ENCODE peak calls at places on chromosome X, in six cellular contexts. M is left ventricle myocardium inferior, Y is fibroblast of mammary gland, J is adipocyte, L is NCI-H510A treated with DMSO at 0.1 percent for 48 hours, Q is RPMI7951. T is an unnamed sample.
A peak's percentile ranks its signal among the peaks of the same experiment; 100 is the strongest.

GRCh38 chrX:42725196-42725595 is 52.8 kb downstream of the PPP1R2C start:
- DNase-seq in J (no peak), Q (no peak), L (no peak), M (no peak), Y (no peak), T (no peak)

GRCh38 chrX:31117195-31117594 is 45.4 kb upstream of the FTHL17 start:
- DNase-seq in Q (no peak), L (no peak), M (no peak), J (no peak), Y (peak; percentile 7), T (no peak)

GRCh38 chrX:17535229-17535628 is 160.2 kb downstream of the NHS start:
- DNase-seq in Y (peak; percentile 54), J (peak; percentile 39), Q (no peak), M (no peak), L (no peak), T (no peak)

GRCh38 chrX:46788902-46789301 is 30.0 kb upstream of the SLC9A7 start:
- DNase-seq in L (no peak), M (no peak), J (peak; percentile 52), Y (peak; percentile 65), Q (peak; percentile 94), T (no peak)

GRCh38 chrX:133921764-133922389 is 63.5 kb downstream of the GPC3 start:
- DNase-seq in M (peak; percentile 14), Q (peak; percentile 62), J (peak; percentile 20), Y (peak; percentile 41), L (peak; percentile 41), T (peak; percentile 21)

GRCh38 chrX:38880460-38880859 is 79.2 kb downstream of the MID1IP1 start:
- DNase-seq in L (peak; percentile 53), Y (peak; percentile 41), J (no peak), Q (peak; percentile 44), M (no peak), T (no peak)

GRCh38 chrX:152989292-152989658 is 4.6 kb downstream of the PNMA5 start:
- DNase-seq in Y (peak; percentile 17), Q (no peak), L (no peak), M (no peak), J (no peak), T (peak; percentile 2)

GRCh38 chrX:30141966-30142365 is 73.4 kb upstream of the MAGEB2 start:
- DNase-seq in Y (peak; percentile 50), M (no peak), Q (peak; percentile 71), L (peak; percentile 30), J (peak; percentile 68), T (no peak)

GRCh38 chrX:132694331-132694823 is 205.5 kb upstream of the MBNL3 start:
- DNase-seq in Y (no peak), L (no peak), M (no peak), Q (no peak), J (no peak), T (no peak)

GRCh38 chrX:120857240-120857639 is 18.4 kb downstream of the CT47B1 start:
- DNase-seq in L (no peak), Y (peak; percentile 2), M (no peak), J (no peak), Q (no peak), T (no peak)

T was measured in CD4-positive, alpha-beta memory T cell.